ENCODE peak calls at places on chromosome 1, in eight cellular contexts. W is K562; J is CD8-positive, alpha-beta T cell; T is IMR-90; M is suprapubic skin; R is body of pancreas; K is prostate gland; N is upper lobe of right lung. Q is an unnamed sample.

GRCh38 chr1:214397497-214397896 is 116.5 kb downstream of the SMYD2 start:
- DNase-seq in W (peak), J (no peak), T (no peak), M (no peak), R (no peak), K (no peak), N (no peak), Q (no peak)

GRCh38 chr1:107771377-107771776 is 193.6 kb downstream of the VAV3 start:
- DNase-seq in W (peak), J (no peak), T (no peak), M (no peak), R (no peak), K (no peak), N (no peak), Q (no peak)

GRCh38 chr1:54937469-54937868 is 43.0 kb upstream of the TMEM61 start:
- DNase-seq in W (no peak), J (no peak), T (peak), M (no peak), R (no peak), K (no peak), N (no peak), Q (no peak)

GRCh38 chr1:202979459-202979858 is 12.4 kb upstream of the CYB5R1 start:
- DNase-seq in W (no peak), J (no peak), T (no peak), M (no peak), R (no peak), K (no peak), N (no peak), Q (no peak)

GRCh38 chr1:59605761-59606160 is 209.0 kb upstream of the HOOK1 start:
- DNase-seq in W (no peak), J (no peak), T (peak), M (no peak), R (no peak), K (no peak), N (no peak), Q (peak)

GRCh38 chr1:204678721-204679455 is 6.7 kb downstream of the LRRN2 start:
- DNase-seq in W (no peak), J (no peak), T (no peak), M (no peak), R (no peak), K (no peak), N (no peak), Q (no peak)

GRCh38 chr1:46991083-46991923 is 32.2 kb upstream of the CYP4X1 start:
- DNase-seq in W (peak), J (no peak), T (no peak), M (no peak), R (no peak), K (no peak), N (no peak), Q (no peak)

GRCh38 chr1:6294868-6295556 is 34.1 kb upstream of the GPR153 start:
- DNase-seq in W (no peak), J (no peak), T (no peak), M (no peak), R (no peak), K (peak), N (no peak), Q (no peak)

GRCh38 chr1:235588916-235589515 is 60.6 kb downstream of the GNG4 start:
- DNase-seq in W (peak), J (no peak), T (peak), M (no peak), R (no peak), K (no peak), N (peak), Q (no peak)

GRCh38 chr1:42427240-42427639 is 28.6 kb downstream of the ZMYND12 start:
- DNase-seq in W (no peak), J (no peak), T (no peak), M (no peak), R (no peak), K (no peak), N (no peak), Q (no peak)

GRCh38 chr1:67031121-67031520 is 22.8 kb downstream of the SLC35D1 start:
- DNase-seq in W (no peak), J (no peak), T (no peak), M (no peak), R (no peak), K (no peak), N (no peak), Q (no peak)

GRCh38 chr1:111476761-111477309 is 3.1 kb downstream of the C1orf162 start:
- DNase-seq in W (peak), J (peak), T (no peak), M (no peak), R (no peak), K (no peak), N (no peak), Q (no peak)

GRCh38 chr1:31570228-31570627 is 6.1 kb upstream of the TINAGL1 start:
- DNase-seq in W (no peak), J (no peak), T (no peak), M (peak), R (no peak), K (no peak), N (peak), Q (no peak)

GRCh38 chr1:62725981-62726588 is 37.9 kb upstream of the DOCK7 start:
- DNase-seq in W (no peak), J (no peak), T (peak), M (no peak), R (no peak), K (no peak), N (no peak), Q (no peak)
- H3K27ac ChIP-seq in W (no peak), J (no peak), T (peak), M (peak), R (no peak), K (no peak), N (no peak), Q (peak)

GRCh38 chr1:65949230-65949626 is 156.5 kb downstream of the PDE4B start:
- DNase-seq in W (no peak), J (no peak), T (no peak), M (no peak), R (peak), K (no peak), N (no peak), Q (no peak)

GRCh38 chr1:65946376-65946775 is 153.7 kb downstream of the PDE4B start:
- DNase-seq in W (no peak), J (no peak), T (no peak), M (no peak), R (no peak), K (no peak), N (no peak), Q (no peak)

GRCh38 chr1:65946960-65947359 is 154.3 kb downstream of the PDE4B start:
- DNase-seq in W (no peak), J (no peak), T (peak), M (no peak), R (no peak), K (no peak), N (no peak), Q (no peak)

GRCh38 chr1:65949933-65950332 is 157.2 kb downstream of the PDE4B start:
- DNase-seq in W (no peak), J (no peak), T (no peak), M (no peak), R (no peak), K (no peak), N (no peak), Q (no peak)

DNA sequence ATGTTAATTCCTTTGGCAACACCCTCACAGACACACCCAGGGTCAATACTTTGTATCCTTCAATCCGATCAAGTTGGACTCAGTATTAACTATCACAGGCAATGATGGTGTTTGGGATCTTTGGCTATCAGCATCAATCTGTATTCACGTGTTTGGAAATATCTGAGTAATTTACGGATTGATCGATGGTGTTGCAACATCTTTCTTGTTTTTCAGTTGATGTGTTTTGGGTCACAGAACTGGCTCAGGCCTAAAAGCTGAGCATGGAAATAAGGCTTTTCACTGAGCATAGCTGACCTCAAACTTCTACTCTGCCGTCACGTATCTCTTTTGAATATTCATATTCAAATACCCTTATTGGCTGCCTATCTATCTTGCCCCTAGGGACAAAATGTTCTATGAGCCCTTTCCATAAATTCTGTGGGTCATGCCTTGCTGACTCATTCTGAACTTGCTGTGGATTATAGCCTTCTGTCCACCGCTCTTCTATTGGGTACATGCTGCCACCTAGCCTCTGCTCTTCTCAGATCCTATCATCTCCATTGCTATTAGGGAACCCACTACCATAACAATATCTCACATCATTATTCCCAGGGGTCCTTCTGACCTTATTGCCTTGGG is 156.0 kb downstream of the PDE4B start:
- DNase-seq in W (peak), J (no peak), T (peak), M (no peak), R (no peak), K (no peak), N (no peak), Q (no peak)
- TF ChIP-seq CTCF in W (peak), J (no peak), T (peak), M (no peak), R (no peak), K (no peak), N (peak), Q (peak)

DNA sequence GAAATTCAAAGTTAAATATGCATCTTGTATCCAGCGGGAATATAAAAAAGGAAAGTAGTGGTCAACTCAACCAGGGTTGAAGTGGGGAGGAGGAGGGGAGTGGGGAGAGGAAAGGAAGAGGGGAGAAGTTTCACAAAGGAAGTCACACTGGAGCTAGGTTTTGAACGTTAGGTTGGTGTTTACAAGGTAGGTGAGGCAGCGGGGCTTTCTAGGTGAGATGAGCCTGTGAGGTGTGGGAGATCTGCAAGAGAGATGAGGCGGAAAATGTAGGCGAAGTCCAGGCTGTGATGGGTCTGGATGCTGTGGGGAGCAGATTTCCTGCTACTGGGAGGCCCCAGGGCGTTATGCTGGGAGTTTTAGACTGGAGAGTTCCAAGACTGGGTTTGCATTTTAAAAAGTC is 36.1 kb upstream of the IL20 start:
- DNase-seq in W (no peak), J (no peak), T (no peak), M (no peak), R (no peak), K (no peak), N (no peak), Q (no peak)
- H3K4me3 ChIP-seq in W (no peak), J (no peak), T (no peak), M (no peak), R (no peak), K (no peak), N (no peak), Q (no peak)

GRCh38 chr1:27772581-27772931 is 463 bp upstream of the STX12 start:
- DNase-seq in W (no peak), J (no peak), T (no peak), M (no peak), R (no peak), K (no peak), N (no peak), Q (no peak)
- H3K27ac ChIP-seq in W (no peak), J (peak), T (peak), M (peak), R (peak), K (peak), N (peak), Q (peak)